ENCODE peak calls at places on chromosomes 7 and 10, in eight cellular contexts. One of them, this sample, is unnamed.

GRCh38 chr7:116726149-116726548 is 54.2 kb downstream of the MET start:
- DNase-seq in astrocyte: no peak
- DNase-seq in stimulated activated CD8-positive, alpha-beta memory T cell treated with anti-CD3 and anti-CD28 coated beads, Interleukin-4, amount 100 ng/mL, for 1 hour: no peak
- DNase-seq in GM04504: no peak
- DNase-seq in NCI-H1105 treated with DMSO at 0.1 percent for 48 hours: no peak
- DNase-seq in NK-92 treated with Interleukin-12 subunit alpha and Interleukin-12 subunit beta, amount 100 ng/mL, for 24 hours: no peak
- DNase-seq in NCI-H82: no peak
- DNase-seq in mammary epithelial cell: no peak
- DNase-seq in this sample: no peak

GRCh38 chr7:157711353-157711888 is 374.6 kb downstream of the DNAJB6 start:
- DNase-seq in astrocyte: no peak
- DNase-seq in stimulated activated CD8-positive, alpha-beta memory T cell treated with anti-CD3 and anti-CD28 coated beads, Interleukin-4, amount 100 ng/mL, for 1 hour: no peak
- DNase-seq in GM04504: no peak
- DNase-seq in NCI-H1105 treated with DMSO at 0.1 percent for 48 hours: no peak
- DNase-seq in NK-92 treated with Interleukin-12 subunit alpha and Interleukin-12 subunit beta, amount 100 ng/mL, for 24 hours: no peak
- DNase-seq in NCI-H82: no peak
- DNase-seq in mammary epithelial cell: no peak
- DNase-seq in this sample: no peak

GRCh38 chr10:49550563-49550962 is 11.6 kb upstream of the ERCC6 start:
- DNase-seq in astrocyte: peak
- DNase-seq in stimulated activated CD8-positive, alpha-beta memory T cell treated with anti-CD3 and anti-CD28 coated beads, Interleukin-4, amount 100 ng/mL, for 1 hour: no peak
- DNase-seq in GM04504: no peak
- DNase-seq in NCI-H1105 treated with DMSO at 0.1 percent for 48 hours: no peak
- DNase-seq in NK-92 treated with Interleukin-12 subunit alpha and Interleukin-12 subunit beta, amount 100 ng/mL, for 24 hours: no peak
- DNase-seq in NCI-H82: no peak
- DNase-seq in mammary epithelial cell: peak
- DNase-seq in this sample: peak

GRCh38 chr7:137142376-137142775 is 201.2 kb downstream of the PTN start:
- DNase-seq in astrocyte: peak
- DNase-seq in stimulated activated CD8-positive, alpha-beta memory T cell treated with anti-CD3 and anti-CD28 coated beads, Interleukin-4, amount 100 ng/mL, for 1 hour: no peak
- DNase-seq in GM04504: no peak
- DNase-seq in NCI-H1105 treated with DMSO at 0.1 percent for 48 hours: no peak
- DNase-seq in NK-92 treated with Interleukin-12 subunit alpha and Interleukin-12 subunit beta, amount 100 ng/mL, for 24 hours: no peak
- DNase-seq in NCI-H82: peak
- DNase-seq in mammary epithelial cell: peak
- DNase-seq in this sample: no peak

GRCh38 chr10:49654036-49654693 is 25.3 kb upstream of the C10orf53 start:
- DNase-seq in astrocyte: no peak
- DNase-seq in stimulated activated CD8-positive, alpha-beta memory T cell treated with anti-CD3 and anti-CD28 coated beads, Interleukin-4, amount 100 ng/mL, for 1 hour: no peak
- DNase-seq in GM04504: no peak
- DNase-seq in NCI-H1105 treated with DMSO at 0.1 percent for 48 hours: no peak
- DNase-seq in NK-92 treated with Interleukin-12 subunit alpha and Interleukin-12 subunit beta, amount 100 ng/mL, for 24 hours: no peak
- DNase-seq in NCI-H82: no peak
- DNase-seq in mammary epithelial cell: no peak
- DNase-seq in this sample: no peak

GRCh38 chr7:48634116-48634632 is 290.2 kb upstream of the CDC14C start:
- DNase-seq in astrocyte: no peak
- DNase-seq in stimulated activated CD8-positive, alpha-beta memory T cell treated with anti-CD3 and anti-CD28 coated beads, Interleukin-4, amount 100 ng/mL, for 1 hour: no peak
- DNase-seq in GM04504: no peak
- DNase-seq in NCI-H1105 treated with DMSO at 0.1 percent for 48 hours: no peak
- DNase-seq in NK-92 treated with Interleukin-12 subunit alpha and Interleukin-12 subunit beta, amount 100 ng/mL, for 24 hours: no peak
- DNase-seq in NCI-H82: no peak
- DNase-seq in mammary epithelial cell: no peak
- DNase-seq in this sample: no peak

GRCh38 chr7:84117304-84117703 is 77.3 kb downstream of the SEMA3A start:
- DNase-seq in astrocyte: no peak
- DNase-seq in stimulated activated CD8-positive, alpha-beta memory T cell treated with anti-CD3 and anti-CD28 coated beads, Interleukin-4, amount 100 ng/mL, for 1 hour: no peak
- DNase-seq in GM04504: no peak
- DNase-seq in NCI-H1105 treated with DMSO at 0.1 percent for 48 hours: no peak
- DNase-seq in NK-92 treated with Interleukin-12 subunit alpha and Interleukin-12 subunit beta, amount 100 ng/mL, for 24 hours: no peak
- DNase-seq in NCI-H82: no peak
- DNase-seq in mammary epithelial cell: no peak
- DNase-seq in this sample: no peak

GRCh38 chr10:114262478-114262877 is 23.4 kb downstream of the VWA2 start:
- DNase-seq in astrocyte: no peak
- DNase-seq in stimulated activated CD8-positive, alpha-beta memory T cell treated with anti-CD3 and anti-CD28 coated beads, Interleukin-4, amount 100 ng/mL, for 1 hour: no peak
- DNase-seq in GM04504: no peak
- DNase-seq in NCI-H1105 treated with DMSO at 0.1 percent for 48 hours: no peak
- DNase-seq in NK-92 treated with Interleukin-12 subunit alpha and Interleukin-12 subunit beta, amount 100 ng/mL, for 24 hours: no peak
- DNase-seq in NCI-H82: no peak
- DNase-seq in mammary epithelial cell: no peak
- DNase-seq in this sample: no peak

GRCh38 chr7:151425670-151426075 is 14.3 kb downstream of the CRYGN start:
- DNase-seq in astrocyte: peak
- DNase-seq in stimulated activated CD8-positive, alpha-beta memory T cell treated with anti-CD3 and anti-CD28 coated beads, Interleukin-4, amount 100 ng/mL, for 1 hour: no peak
- DNase-seq in GM04504: no peak
- DNase-seq in NCI-H1105 treated with DMSO at 0.1 percent for 48 hours: no peak
- DNase-seq in NK-92 treated with Interleukin-12 subunit alpha and Interleukin-12 subunit beta, amount 100 ng/mL, for 24 hours: no peak
- DNase-seq in NCI-H82: peak
- DNase-seq in mammary epithelial cell: no peak
- DNase-seq in this sample: no peak

GRCh38 chr10:5692476-5693358 is 8.1 kb downstream of the TASOR2 start:
- DNase-seq in astrocyte: peak
- DNase-seq in stimulated activated CD8-positive, alpha-beta memory T cell treated with anti-CD3 and anti-CD28 coated beads, Interleukin-4, amount 100 ng/mL, for 1 hour: peak
- DNase-seq in GM04504: no peak
- DNase-seq in NCI-H1105 treated with DMSO at 0.1 percent for 48 hours: no peak
- DNase-seq in NK-92 treated with Interleukin-12 subunit alpha and Interleukin-12 subunit beta, amount 100 ng/mL, for 24 hours: no peak
- DNase-seq in NCI-H82: no peak
- DNase-seq in mammary epithelial cell: peak
- DNase-seq in this sample: peak

GRCh38 chr10:132876131-132876860 is 66.1 kb downstream of the CFAP46 start:
- DNase-seq in astrocyte: no peak
- DNase-seq in stimulated activated CD8-positive, alpha-beta memory T cell treated with anti-CD3 and anti-CD28 coated beads, Interleukin-4, amount 100 ng/mL, for 1 hour: no peak
- DNase-seq in GM04504: no peak
- DNase-seq in NCI-H1105 treated with DMSO at 0.1 percent for 48 hours: no peak
- DNase-seq in NK-92 treated with Interleukin-12 subunit alpha and Interleukin-12 subunit beta, amount 100 ng/mL, for 24 hours: no peak
- DNase-seq in NCI-H82: no peak
- DNase-seq in mammary epithelial cell: no peak
- DNase-seq in this sample: no peak

GRCh38 chr7:157053118-157053517 is 42.7 kb upstream of the MNX1 start:
- DNase-seq in astrocyte: no peak
- DNase-seq in stimulated activated CD8-positive, alpha-beta memory T cell treated with anti-CD3 and anti-CD28 coated beads, Interleukin-4, amount 100 ng/mL, for 1 hour: no peak
- DNase-seq in GM04504: no peak
- DNase-seq in NCI-H1105 treated with DMSO at 0.1 percent for 48 hours: no peak
- DNase-seq in NK-92 treated with Interleukin-12 subunit alpha and Interleukin-12 subunit beta, amount 100 ng/mL, for 24 hours: no peak
- DNase-seq in NCI-H82: no peak
- DNase-seq in mammary epithelial cell: no peak
- DNase-seq in this sample: no peak

GRCh38 chr10:132502544-132503300 is 34.9 kb upstream of the INPP5A start:
- DNase-seq in astrocyte: no peak
- DNase-seq in stimulated activated CD8-positive, alpha-beta memory T cell treated with anti-CD3 and anti-CD28 coated beads, Interleukin-4, amount 100 ng/mL, for 1 hour: no peak
- DNase-seq in GM04504: no peak
- DNase-seq in NCI-H1105 treated with DMSO at 0.1 percent for 48 hours: no peak
- DNase-seq in NK-92 treated with Interleukin-12 subunit alpha and Interleukin-12 subunit beta, amount 100 ng/mL, for 24 hours: no peak
- DNase-seq in NCI-H82: no peak
- DNase-seq in mammary epithelial cell: no peak
- DNase-seq in this sample: no peak

GRCh38 chr7:20218261-20218660 is 1.1 kb upstream of the MACC1 start:
- DNase-seq in astrocyte: no peak
- DNase-seq in stimulated activated CD8-positive, alpha-beta memory T cell treated with anti-CD3 and anti-CD28 coated beads, Interleukin-4, amount 100 ng/mL, for 1 hour: no peak
- DNase-seq in GM04504: no peak
- DNase-seq in NCI-H1105 treated with DMSO at 0.1 percent for 48 hours: no peak
- DNase-seq in NK-92 treated with Interleukin-12 subunit alpha and Interleukin-12 subunit beta, amount 100 ng/mL, for 24 hours: no peak
- DNase-seq in NCI-H82: no peak
- DNase-seq in mammary epithelial cell: peak
- DNase-seq in this sample: no peak

GRCh38 chr7:49643750-49644149 is 129.7 kb upstream of the VWC2 start:
- DNase-seq in astrocyte: no peak
- DNase-seq in stimulated activated CD8-positive, alpha-beta memory T cell treated with anti-CD3 and anti-CD28 coated beads, Interleukin-4, amount 100 ng/mL, for 1 hour: no peak
- DNase-seq in GM04504: no peak
- DNase-seq in NCI-H1105 treated with DMSO at 0.1 percent for 48 hours: no peak
- DNase-seq in NK-92 treated with Interleukin-12 subunit alpha and Interleukin-12 subunit beta, amount 100 ng/mL, for 24 hours: no peak
- DNase-seq in NCI-H82: no peak
- DNase-seq in mammary epithelial cell: no peak
- DNase-seq in this sample: no peak

GRCh38 chr7:50146692-50147091 is 53.6 kb upstream of the ZPBP start:
- DNase-seq in astrocyte: no peak
- DNase-seq in stimulated activated CD8-positive, alpha-beta memory T cell treated with anti-CD3 and anti-CD28 coated beads, Interleukin-4, amount 100 ng/mL, for 1 hour: no peak
- DNase-seq in GM04504: no peak
- DNase-seq in NCI-H1105 treated with DMSO at 0.1 percent for 48 hours: peak
- DNase-seq in NK-92 treated with Interleukin-12 subunit alpha and Interleukin-12 subunit beta, amount 100 ng/mL, for 24 hours: no peak
- DNase-seq in NCI-H82: no peak
- DNase-seq in mammary epithelial cell: no peak
- DNase-seq in this sample: no peak

GRCh38 chr7:105621617-105622016 is 40.3 kb upstream of the EFCAB10 start:
- DNase-seq in astrocyte: peak
- DNase-seq in stimulated activated CD8-positive, alpha-beta memory T cell treated with anti-CD3 and anti-CD28 coated beads, Interleukin-4, amount 100 ng/mL, for 1 hour: no peak
- DNase-seq in GM04504: peak
- DNase-seq in NCI-H1105 treated with DMSO at 0.1 percent for 48 hours: no peak
- DNase-seq in NK-92 treated with Interleukin-12 subunit alpha and Interleukin-12 subunit beta, amount 100 ng/mL, for 24 hours: no peak
- DNase-seq in NCI-H82: no peak
- DNase-seq in mammary epithelial cell: no peak
- DNase-seq in this sample: no peak

GRCh38 chr10:86078639-86079035 is 288.0 kb downstream of the GRID1 start:
- DNase-seq in astrocyte: no peak
- DNase-seq in stimulated activated CD8-positive, alpha-beta memory T cell treated with anti-CD3 and anti-CD28 coated beads, Interleukin-4, amount 100 ng/mL, for 1 hour: no peak
- DNase-seq in GM04504: no peak
- DNase-seq in NCI-H1105 treated with DMSO at 0.1 percent for 48 hours: no peak
- DNase-seq in NK-92 treated with Interleukin-12 subunit alpha and Interleukin-12 subunit beta, amount 100 ng/mL, for 24 hours: no peak
- DNase-seq in NCI-H82: no peak
- DNase-seq in mammary epithelial cell: no peak
- DNase-seq in this sample: no peak

GRCh38 chr7:138167869-138168296 is 91.6 kb downstream of the AKR1D1 start:
- DNase-seq in astrocyte: no peak
- DNase-seq in stimulated activated CD8-positive, alpha-beta memory T cell treated with anti-CD3 and anti-CD28 coated beads, Interleukin-4, amount 100 ng/mL, for 1 hour: no peak
- DNase-seq in GM04504: no peak
- DNase-seq in NCI-H1105 treated with DMSO at 0.1 percent for 48 hours: no peak
- DNase-seq in NK-92 treated with Interleukin-12 subunit alpha and Interleukin-12 subunit beta, amount 100 ng/mL, for 24 hours: no peak
- DNase-seq in NCI-H82: no peak
- DNase-seq in mammary epithelial cell: no peak
- DNase-seq in this sample: no peak